ENCODE peak calls at places on chromosomes 12 and 14, in eight cellular contexts. One of them, this sample, is unnamed.

GRCh38 chr12:6827982-6828670 is at the start of gene P3H3:
- DNase-seq in EL: peak
- DNase-seq in stimulated activated CD4-positive, alpha-beta T cell treated with anti-CD3 and anti-CD28 coated beads, Interleukin-1b, Interleukin-23, amount 100 ng/mL, for 48 hours: no peak
- DNase-seq in NT2/D1: peak
- DNase-seq in CD8-positive, alpha-beta memory T cell: no peak
- DNase-seq in GM04504: no peak
- DNase-seq in NCI-H774: no peak
- DNase-seq in CD8-positive, alpha-beta T cell: no peak
- DNase-seq in this sample: peak

GRCh38 chr12:20798561-20798960 is 11.9 kb upstream of the SLCO1B3 start:
- DNase-seq in EL: peak
- DNase-seq in stimulated activated CD4-positive, alpha-beta T cell treated with anti-CD3 and anti-CD28 coated beads, Interleukin-1b, Interleukin-23, amount 100 ng/mL, for 48 hours: no peak
- DNase-seq in NT2/D1: peak
- DNase-seq in CD8-positive, alpha-beta memory T cell: no peak
- DNase-seq in GM04504: no peak
- DNase-seq in NCI-H774: peak
- DNase-seq in CD8-positive, alpha-beta T cell: no peak
- DNase-seq in this sample: peak

GRCh38 chr12:93812616-93813015 is 135.4 kb downstream of the CRADD start:
- DNase-seq in EL: no peak
- DNase-seq in stimulated activated CD4-positive, alpha-beta T cell treated with anti-CD3 and anti-CD28 coated beads, Interleukin-1b, Interleukin-23, amount 100 ng/mL, for 48 hours: no peak
- DNase-seq in NT2/D1: no peak
- DNase-seq in CD8-positive, alpha-beta memory T cell: no peak
- DNase-seq in GM04504: peak
- DNase-seq in NCI-H774: no peak
- DNase-seq in CD8-positive, alpha-beta T cell: no peak
- DNase-seq in this sample: peak

GRCh38 chr12:53253298-53253697 is 14.8 kb upstream of the ESPL1 start:
- DNase-seq in EL: no peak
- DNase-seq in stimulated activated CD4-positive, alpha-beta T cell treated with anti-CD3 and anti-CD28 coated beads, Interleukin-1b, Interleukin-23, amount 100 ng/mL, for 48 hours: no peak
- DNase-seq in NT2/D1: no peak
- DNase-seq in CD8-positive, alpha-beta memory T cell: no peak
- DNase-seq in GM04504: no peak
- DNase-seq in NCI-H774: no peak
- DNase-seq in CD8-positive, alpha-beta T cell: no peak
- DNase-seq in this sample: no peak

GRCh38 chr12:12267801-12268200 is 957 bp upstream of the LRP6 start:
- DNase-seq in EL: peak
- DNase-seq in stimulated activated CD4-positive, alpha-beta T cell treated with anti-CD3 and anti-CD28 coated beads, Interleukin-1b, Interleukin-23, amount 100 ng/mL, for 48 hours: no peak
- DNase-seq in NT2/D1: peak
- DNase-seq in CD8-positive, alpha-beta memory T cell: no peak
- DNase-seq in GM04504: no peak
- DNase-seq in NCI-H774: no peak
- DNase-seq in CD8-positive, alpha-beta T cell: no peak
- DNase-seq in this sample: no peak

GRCh38 chr14:80266930-80267329 is 55.6 kb upstream of the DIO2 start:
- DNase-seq in EL: no peak
- DNase-seq in stimulated activated CD4-positive, alpha-beta T cell treated with anti-CD3 and anti-CD28 coated beads, Interleukin-1b, Interleukin-23, amount 100 ng/mL, for 48 hours: no peak
- DNase-seq in NT2/D1: no peak
- DNase-seq in CD8-positive, alpha-beta memory T cell: no peak
- DNase-seq in GM04504: no peak
- DNase-seq in NCI-H774: no peak
- DNase-seq in CD8-positive, alpha-beta T cell: no peak
- DNase-seq in this sample: no peak

GRCh38 chr12:100651694-100652093 is 78.2 kb downstream of the GAS2L3 start:
- DNase-seq in EL: no peak
- DNase-seq in stimulated activated CD4-positive, alpha-beta T cell treated with anti-CD3 and anti-CD28 coated beads, Interleukin-1b, Interleukin-23, amount 100 ng/mL, for 48 hours: no peak
- DNase-seq in NT2/D1: no peak
- DNase-seq in CD8-positive, alpha-beta memory T cell: no peak
- DNase-seq in GM04504: no peak
- DNase-seq in NCI-H774: no peak
- DNase-seq in CD8-positive, alpha-beta T cell: no peak
- DNase-seq in this sample: no peak

GRCh38 chr14:70096866-70097265 is 91.9 kb downstream of the SLC8A3 start:
- DNase-seq in EL: peak
- DNase-seq in stimulated activated CD4-positive, alpha-beta T cell treated with anti-CD3 and anti-CD28 coated beads, Interleukin-1b, Interleukin-23, amount 100 ng/mL, for 48 hours: no peak
- DNase-seq in NT2/D1: no peak
- DNase-seq in CD8-positive, alpha-beta memory T cell: no peak
- DNase-seq in GM04504: no peak
- DNase-seq in NCI-H774: peak
- DNase-seq in CD8-positive, alpha-beta T cell: no peak
- DNase-seq in this sample: peak

GRCh38 chr12:107775093-107775721 is 703 bp downstream of the ASCL4 start:
- DNase-seq in EL: no peak
- DNase-seq in stimulated activated CD4-positive, alpha-beta T cell treated with anti-CD3 and anti-CD28 coated beads, Interleukin-1b, Interleukin-23, amount 100 ng/mL, for 48 hours: no peak
- DNase-seq in NT2/D1: peak
- DNase-seq in CD8-positive, alpha-beta memory T cell: no peak
- DNase-seq in GM04504: no peak
- DNase-seq in NCI-H774: no peak
- DNase-seq in CD8-positive, alpha-beta T cell: no peak
- DNase-seq in this sample: no peak

GRCh38 chr14:100713720-100714119 is 13.0 kb upstream of the DLK1 start:
- DNase-seq in EL: no peak
- DNase-seq in stimulated activated CD4-positive, alpha-beta T cell treated with anti-CD3 and anti-CD28 coated beads, Interleukin-1b, Interleukin-23, amount 100 ng/mL, for 48 hours: no peak
- DNase-seq in NT2/D1: no peak
- DNase-seq in CD8-positive, alpha-beta memory T cell: no peak
- DNase-seq in GM04504: no peak
- DNase-seq in NCI-H774: no peak
- DNase-seq in CD8-positive, alpha-beta T cell: no peak
- DNase-seq in this sample: no peak

GRCh38 chr12:51871918-51872688 is 15.8 kb upstream of the ANKRD33 start:
- DNase-seq in EL: no peak
- DNase-seq in stimulated activated CD4-positive, alpha-beta T cell treated with anti-CD3 and anti-CD28 coated beads, Interleukin-1b, Interleukin-23, amount 100 ng/mL, for 48 hours: no peak
- DNase-seq in NT2/D1: no peak
- DNase-seq in CD8-positive, alpha-beta memory T cell: no peak
- DNase-seq in GM04504: no peak
- DNase-seq in NCI-H774: no peak
- DNase-seq in CD8-positive, alpha-beta T cell: no peak
- DNase-seq in this sample: no peak

GRCh38 chr14:77603654-77604270 is 12.7 kb downstream of the SPTLC2 start:
- DNase-seq in EL: no peak
- DNase-seq in stimulated activated CD4-positive, alpha-beta T cell treated with anti-CD3 and anti-CD28 coated beads, Interleukin-1b, Interleukin-23, amount 100 ng/mL, for 48 hours: no peak
- DNase-seq in NT2/D1: no peak
- DNase-seq in CD8-positive, alpha-beta memory T cell: no peak
- DNase-seq in GM04504: no peak
- DNase-seq in NCI-H774: no peak
- DNase-seq in CD8-positive, alpha-beta T cell: no peak
- DNase-seq in this sample: no peak

GRCh38 chr14:72852194-72852593 is 41.7 kb downstream of the DPF3 start:
- DNase-seq in EL: no peak
- DNase-seq in stimulated activated CD4-positive, alpha-beta T cell treated with anti-CD3 and anti-CD28 coated beads, Interleukin-1b, Interleukin-23, amount 100 ng/mL, for 48 hours: no peak
- DNase-seq in NT2/D1: no peak
- DNase-seq in CD8-positive, alpha-beta memory T cell: no peak
- DNase-seq in GM04504: no peak
- DNase-seq in NCI-H774: no peak
- DNase-seq in CD8-positive, alpha-beta T cell: no peak
- DNase-seq in this sample: no peak

GRCh38 chr12:110079477-110080400 is 31.4 kb upstream of the C12orf76 start:
- DNase-seq in EL: no peak
- DNase-seq in stimulated activated CD4-positive, alpha-beta T cell treated with anti-CD3 and anti-CD28 coated beads, Interleukin-1b, Interleukin-23, amount 100 ng/mL, for 48 hours: peak
- DNase-seq in NT2/D1: no peak
- DNase-seq in CD8-positive, alpha-beta memory T cell: peak
- DNase-seq in GM04504: no peak
- DNase-seq in NCI-H774: peak
- DNase-seq in CD8-positive, alpha-beta T cell: peak
- DNase-seq in this sample: no peak

GRCh38 chr12:32765906-32766305 is 10.2 kb upstream of the YARS2 start:
- DNase-seq in EL: no peak
- DNase-seq in stimulated activated CD4-positive, alpha-beta T cell treated with anti-CD3 and anti-CD28 coated beads, Interleukin-1b, Interleukin-23, amount 100 ng/mL, for 48 hours: no peak
- DNase-seq in NT2/D1: no peak
- DNase-seq in CD8-positive, alpha-beta memory T cell: no peak
- DNase-seq in GM04504: no peak
- DNase-seq in NCI-H774: no peak
- DNase-seq in CD8-positive, alpha-beta T cell: no peak
- DNase-seq in this sample: peak

GRCh38 chr14:61145258-61145902 is 135.8 kb downstream of the TMEM30B start:
- DNase-seq in EL: peak
- DNase-seq in stimulated activated CD4-positive, alpha-beta T cell treated with anti-CD3 and anti-CD28 coated beads, Interleukin-1b, Interleukin-23, amount 100 ng/mL, for 48 hours: no peak
- DNase-seq in NT2/D1: no peak
- DNase-seq in CD8-positive, alpha-beta memory T cell: no peak
- DNase-seq in GM04504: peak
- DNase-seq in NCI-H774: no peak
- DNase-seq in CD8-positive, alpha-beta T cell: no peak
- DNase-seq in this sample: peak

GRCh38 chr14:72708708-72709475 is 185.0 kb downstream of the DPF3 start:
- DNase-seq in EL: no peak
- DNase-seq in stimulated activated CD4-positive, alpha-beta T cell treated with anti-CD3 and anti-CD28 coated beads, Interleukin-1b, Interleukin-23, amount 100 ng/mL, for 48 hours: no peak
- DNase-seq in NT2/D1: no peak
- DNase-seq in CD8-positive, alpha-beta memory T cell: no peak
- DNase-seq in GM04504: no peak
- DNase-seq in NCI-H774: no peak
- DNase-seq in CD8-positive, alpha-beta T cell: no peak
- DNase-seq in this sample: no peak

GRCh38 chr12:20681334-20681733 is 13.8 kb upstream of the SLCO1C1 start:
- DNase-seq in EL: no peak
- DNase-seq in stimulated activated CD4-positive, alpha-beta T cell treated with anti-CD3 and anti-CD28 coated beads, Interleukin-1b, Interleukin-23, amount 100 ng/mL, for 48 hours: no peak
- DNase-seq in NT2/D1: no peak
- DNase-seq in CD8-positive, alpha-beta memory T cell: no peak
- DNase-seq in GM04504: no peak
- DNase-seq in NCI-H774: no peak
- DNase-seq in CD8-positive, alpha-beta T cell: no peak
- DNase-seq in this sample: no peak

GRCh38 chr14:95272057-95272456 is 47.7 kb downstream of the CLMN start:
- DNase-seq in EL: no peak
- DNase-seq in stimulated activated CD4-positive, alpha-beta T cell treated with anti-CD3 and anti-CD28 coated beads, Interleukin-1b, Interleukin-23, amount 100 ng/mL, for 48 hours: no peak
- DNase-seq in NT2/D1: no peak
- DNase-seq in CD8-positive, alpha-beta memory T cell: no peak
- DNase-seq in GM04504: no peak
- DNase-seq in NCI-H774: no peak
- DNase-seq in CD8-positive, alpha-beta T cell: no peak
- DNase-seq in this sample: no peak

GRCh38 chr12:101592448-101592847 is 2.3 kb upstream of the MYBPC1 start:
- DNase-seq in EL: no peak
- DNase-seq in stimulated activated CD4-positive, alpha-beta T cell treated with anti-CD3 and anti-CD28 coated beads, Interleukin-1b, Interleukin-23, amount 100 ng/mL, for 48 hours: no peak
- DNase-seq in NT2/D1: no peak
- DNase-seq in CD8-positive, alpha-beta memory T cell: no peak
- DNase-seq in GM04504: no peak
- DNase-seq in NCI-H774: no peak
- DNase-seq in CD8-positive, alpha-beta T cell: no peak
- DNase-seq in this sample: no peak

GRCh38 chr12:94560416-94561221 is 89.7 kb downstream of the TMCC3 start:
- DNase-seq in EL: peak
- DNase-seq in stimulated activated CD4-positive, alpha-beta T cell treated with anti-CD3 and anti-CD28 coated beads, Interleukin-1b, Interleukin-23, amount 100 ng/mL, for 48 hours: peak
- DNase-seq in NT2/D1: peak
- DNase-seq in CD8-positive, alpha-beta memory T cell: no peak
- DNase-seq in GM04504: no peak
- DNase-seq in NCI-H774: no peak
- DNase-seq in CD8-positive, alpha-beta T cell: no peak
- DNase-seq in this sample: no peak

GRCh38 chr14:31426663-31427062 is 6.3 kb upstream of the HEATR5A start:
- DNase-seq in EL: no peak
- DNase-seq in stimulated activated CD4-positive, alpha-beta T cell treated with anti-CD3 and anti-CD28 coated beads, Interleukin-1b, Interleukin-23, amount 100 ng/mL, for 48 hours: no peak
- DNase-seq in NT2/D1: no peak
- DNase-seq in CD8-positive, alpha-beta memory T cell: no peak
- DNase-seq in GM04504: no peak
- DNase-seq in NCI-H774: no peak
- DNase-seq in CD8-positive, alpha-beta T cell: no peak
- DNase-seq in this sample: no peak

GRCh38 chr12:111428728-111429175 is 23.0 kb downstream of the SH2B3 start:
- DNase-seq in EL: no peak
- DNase-seq in stimulated activated CD4-positive, alpha-beta T cell treated with anti-CD3 and anti-CD28 coated beads, Interleukin-1b, Interleukin-23, amount 100 ng/mL, for 48 hours: no peak
- DNase-seq in NT2/D1: no peak
- DNase-seq in CD8-positive, alpha-beta memory T cell: no peak
- DNase-seq in GM04504: no peak
- DNase-seq in NCI-H774: no peak
- DNase-seq in CD8-positive, alpha-beta T cell: no peak
- DNase-seq in this sample: no peak

GRCh38 chr12:13891902-13892301 is 89.5 kb downstream of the GRIN2B start:
- DNase-seq in EL: no peak
- DNase-seq in stimulated activated CD4-positive, alpha-beta T cell treated with anti-CD3 and anti-CD28 coated beads, Interleukin-1b, Interleukin-23, amount 100 ng/mL, for 48 hours: no peak
- DNase-seq in NT2/D1: no peak
- DNase-seq in CD8-positive, alpha-beta memory T cell: no peak
- DNase-seq in GM04504: no peak
- DNase-seq in NCI-H774: no peak
- DNase-seq in CD8-positive, alpha-beta T cell: no peak
- DNase-seq in this sample: no peak

GRCh38 chr12:91818236-91819131 is 327.2 kb downstream of the BTG1 start:
- DNase-seq in EL: no peak
- DNase-seq in stimulated activated CD4-positive, alpha-beta T cell treated with anti-CD3 and anti-CD28 coated beads, Interleukin-1b, Interleukin-23, amount 100 ng/mL, for 48 hours: no peak
- DNase-seq in NT2/D1: no peak
- DNase-seq in CD8-positive, alpha-beta memory T cell: no peak
- DNase-seq in GM04504: no peak
- DNase-seq in NCI-H774: peak
- DNase-seq in CD8-positive, alpha-beta T cell: no peak
- DNase-seq in this sample: no peak

This sample was measured in stromal cell of bone marrow.